ENCODE peak calls at places on chromosome 10, in ten cellular contexts. B is cardiac fibroblast, F is SK-N-SH, R is choroid plexus epithelial cell, M is fibroblast of the aortic adventitia, E is neural crest cell, K is IMR-90, N is HFF-Myc, U is transverse colon, W is HFFc6. J is an unnamed sample.

GRCh38 chr10:110455440-110455839 is 42.3 kb upstream of the DUSP5 start:
- DNase-seq in U (no peak), W (no peak), R (no peak), E (no peak), M (no peak), B (no peak), K (no peak), N (no peak), F (no peak), J (no peak)

GRCh38 chr10:96470108-96470743 is 43.5 kb downstream of the TLL2 start:
- DNase-seq in F (peak; percentile 78), M (peak; percentile 24), K (peak; percentile 25), B (peak; percentile 36), U (no peak), W (peak; percentile 6), E (peak; percentile 45), R (peak; percentile 75), N (no peak), J (peak; percentile 69)

GRCh38 chr10:3226960-3227724 is 54.6 kb upstream of the PITRM1 start:
- DNase-seq in E (no peak), F (no peak), W (peak; percentile 90), B (peak; percentile 45), N (peak; percentile 51), U (no peak), K (peak; percentile 79), R (peak; percentile 85), M (peak; percentile 90), J (no peak)

GRCh38 chr10:88642254-88642653 is 22.0 kb upstream of the LIPF start:
- DNase-seq in U (no peak), R (no peak), W (no peak), M (no peak), K (peak; percentile 3), F (no peak), N (no peak), E (no peak), B (no peak), J (no peak)

GRCh38 chr10:102674566-102674965 is 30.3 kb downstream of the TRIM8 start:
- DNase-seq in R (no peak), M (no peak), W (no peak), U (no peak), N (no peak), B (no peak), K (no peak), F (peak; percentile 52), E (no peak), J (peak; percentile 26)

GRCh38 chr10:88915781-88916180 is 35.7 kb downstream of the STAMBPL1 start:
- DNase-seq in U (no peak), E (no peak), F (no peak), K (no peak), W (peak; percentile 25), B (no peak), M (no peak), N (no peak), R (no peak), J (no peak)

GRCh38 chr10:52738951-52739350 is 33.6 kb downstream of the MBL2 start:
- DNase-seq in B (no peak), M (no peak), R (no peak), U (no peak), N (no peak), W (no peak), K (no peak), E (no peak), F (no peak), J (no peak)

GRCh38 chr10:49395741-49396665 is at the start of gene DRGX:
- DNase-seq in B (no peak), U (no peak), K (no peak), N (no peak), W (no peak), R (no peak), E (no peak), M (no peak), F (peak; percentile 80), J (no peak)

GRCh38 chr10:15385552-15386455 is 14.7 kb upstream of the FAM171A1 start:
- DNase-seq in F (no peak), R (peak; percentile 17), B (no peak), M (no peak), E (no peak), K (no peak), U (no peak), N (no peak), W (no peak), J (no peak)

GRCh38 chr10:122498521-122498920 is 37.2 kb downstream of the HTRA1 start:
- DNase-seq in N (no peak), U (no peak), B (no peak), E (no peak), W (no peak), M (peak; percentile 58), F (no peak), R (peak; percentile 11), K (no peak), J (no peak)

GRCh38 chr10:95431900-95432342 is 129.2 kb downstream of the SORBS1 start:
- DNase-seq in K (no peak), W (no peak), N (no peak), E (no peak), U (no peak), R (peak; percentile 10), B (no peak), F (no peak), M (no peak), J (no peak)

GRCh38 chr10:49408437-49409306 is 12.8 kb upstream of the DRGX start:
- DNase-seq in M (peak; percentile 2), E (no peak), K (no peak), R (peak; percentile 17), U (no peak), F (no peak), W (no peak), N (no peak), B (peak; percentile 19), J (no peak)

GRCh38 chr10:103111031-103111917 is 81.8 kb downstream of the NT5C2 start:
- DNase-seq in F (no peak), R (peak; percentile 82), B (peak; percentile 55), E (no peak), K (peak; percentile 44), W (peak; percentile 3), N (peak; percentile 30), U (no peak), M (peak; percentile 41), J (peak; percentile 48)

GRCh38 chr10:60480865-60481563 is 91.3 kb upstream of the ANK3 start:
- DNase-seq in N (peak; percentile 63), B (peak; percentile 92), E (no peak), R (peak; percentile 69), W (peak; percentile 73), M (peak; percentile 96), K (peak; percentile 76), F (no peak), U (no peak), J (no peak)

DNA sequence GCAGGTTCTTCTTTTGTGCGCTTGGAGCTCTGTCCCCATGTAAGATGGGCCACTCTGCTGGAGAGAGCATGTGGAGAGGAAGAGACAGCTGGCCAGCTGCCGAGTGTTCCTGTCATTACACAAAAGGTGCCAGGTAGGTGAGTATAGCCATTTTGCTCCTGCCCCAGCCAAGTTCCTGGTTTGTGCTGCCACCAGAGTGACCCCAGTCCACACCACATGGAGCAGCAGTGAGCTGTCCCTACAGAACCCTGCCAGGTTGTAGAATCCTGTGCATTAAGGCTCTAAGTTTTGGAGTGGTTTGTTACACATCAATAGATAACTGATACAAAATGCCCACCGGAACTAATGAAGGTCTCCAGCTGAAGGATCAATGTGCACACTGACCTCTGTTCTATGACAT is 84.6 kb upstream of the GHITM start:
- DNase-seq in U (no peak), N (no peak), M (no peak), W (no peak), K (no peak), R (no peak), E (no peak), B (no peak), F (no peak), J (no peak)
- TF ChIP-seq CTCF in U (no peak), N (no peak), M (no peak), W (no peak), K (no peak), R (no peak), E (no peak), B (no peak), F (no peak), J (no peak)

DNA sequence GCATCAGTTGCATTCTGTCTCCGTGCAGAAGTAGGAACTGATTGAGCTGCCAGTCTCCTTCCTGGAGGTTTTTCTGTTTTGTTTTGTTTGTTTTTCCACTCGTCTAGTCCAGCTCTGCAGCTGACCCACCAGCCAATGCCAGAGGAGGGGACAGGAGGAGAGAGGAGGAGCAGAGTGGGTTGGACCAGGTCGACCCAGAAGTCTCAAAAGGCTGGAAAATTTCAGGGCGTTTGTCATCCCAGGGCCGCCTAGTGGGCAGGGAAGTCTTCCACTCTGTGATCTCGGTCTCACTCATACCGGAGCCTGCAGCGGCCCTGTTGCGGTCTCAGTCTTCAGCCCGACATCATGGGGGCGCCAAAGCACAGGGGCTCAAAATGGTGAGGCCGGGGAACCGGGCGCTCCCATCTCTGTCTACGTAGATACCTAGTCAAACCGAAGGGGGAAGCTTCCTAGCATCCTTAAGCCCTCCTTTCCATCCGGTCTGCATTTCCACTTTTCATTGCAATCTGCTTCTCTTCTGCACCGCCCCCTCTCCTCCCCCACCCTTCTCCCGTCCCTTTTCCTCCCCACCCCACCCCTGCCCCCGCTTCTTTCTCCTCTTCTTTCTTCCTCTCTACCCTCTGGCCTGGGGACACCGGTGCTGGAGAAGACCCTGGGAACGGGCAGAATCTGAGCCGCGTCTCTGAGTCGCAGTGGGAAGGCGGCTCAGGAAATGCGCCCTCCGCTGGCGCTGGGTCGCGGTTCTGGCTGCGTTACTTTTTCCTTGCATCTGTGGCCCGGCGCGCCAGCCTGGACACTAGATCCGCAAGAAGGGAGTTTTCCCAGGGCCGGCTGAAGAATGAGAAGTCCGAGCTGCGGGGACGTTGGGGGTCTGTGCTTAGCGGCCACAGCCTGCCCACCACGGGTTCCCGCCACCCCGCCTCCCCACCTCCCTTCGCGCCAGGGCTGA is 16.2 kb upstream of the PAX2 start:
- DNase-seq in N (no peak), B (peak; percentile 31), M (peak; percentile 18), E (no peak), W (peak; percentile 43), R (peak; percentile 13), U (no peak), F (peak; percentile 83), K (peak; percentile 13), J (no peak)
- TF ChIP-seq CTCF in N (peak; percentile 20), B (peak; percentile 34), M (peak; percentile 45), E (peak; percentile 48), W (peak; percentile 74), R (peak; percentile 45), U (peak; percentile 7), F (peak; percentile 40), K (peak; percentile 36), J (peak; percentile 37)

DNA sequence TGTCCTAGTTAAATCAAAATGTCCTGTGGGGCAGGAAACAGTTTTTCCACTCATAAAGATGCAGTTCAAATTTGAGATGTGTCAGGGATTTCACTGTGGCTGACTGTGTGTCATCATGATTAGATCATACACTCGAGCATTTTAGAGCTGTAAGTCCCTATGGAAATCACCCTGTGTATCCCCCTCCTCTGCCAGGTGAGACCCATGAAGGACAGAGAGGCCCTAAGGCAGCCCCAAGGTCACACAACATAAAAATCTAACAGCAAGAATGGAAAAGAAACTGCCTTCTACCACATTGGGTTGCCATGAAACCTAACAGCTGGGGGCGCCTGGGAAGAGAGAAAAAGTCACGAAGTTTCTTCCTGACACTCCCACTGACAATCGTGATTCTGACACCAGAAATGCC is 135.8 kb downstream of the KCNMA1 start:
- DNase-seq in E (no peak), R (no peak), B (no peak), K (peak; percentile 66), M (no peak), U (no peak), N (no peak), F (no peak), W (peak; percentile 55), J (no peak)
- TF ChIP-seq CTCF in E (no peak), R (peak; percentile 10), B (no peak), K (no peak), M (no peak), U (no peak), N (no peak), F (peak; percentile 15), W (no peak), J (no peak)

GRCh38 chr10:78438907-78439809 is 405.5 kb downstream of the RPS24 start:
- DNase-seq in R (no peak), W (no peak), F (no peak), E (no peak), U (no peak), B (no peak), K (no peak), M (no peak), N (no peak), J (no peak)
- TF ChIP-seq CTCF in R (no peak), W (no peak), F (no peak), E (no peak), U (no peak), B (no peak), K (no peak), M (no peak), N (no peak), J (no peak)

J was measured in GM10248.